ENCODE peak calls at places on chromosomes 11 and 22, in four cellular contexts. T is SK-N-SH, A is HepG2, I is A549. M is an unnamed sample.

GRCh38 chr11:100338144-100338840 is 348.8 kb upstream of the ARHGAP42 start:
- DNase-seq in T (no peak), A (no peak), I (no peak), M (no peak)

GRCh38 chr11:18836415-18836814 is 44.8 kb upstream of the PTPN5 start:
- DNase-seq in T (no peak), A (no peak), I (no peak), M (no peak)

GRCh38 chr22:44925465-44926123 is 84.2 kb downstream of the PHF21B start:
- DNase-seq in T (no peak), A (no peak), I (no peak), M (no peak)

GRCh38 chr11:10432493-10432892 is 22.6 kb upstream of the AMPD3 start:
- DNase-seq in T (no peak), A (no peak), I (no peak), M (no peak)

GRCh38 chr11:123103326-123103980 is 41.5 kb upstream of the HSPA8 start:
- DNase-seq in T (peak; percentile 76), A (peak; percentile 18), I (peak; percentile 59), M (no peak)

GRCh38 chr11:83249972-83250593 is 36.1 kb downstream of the CCDC90B start:
- DNase-seq in T (peak; percentile 51), A (peak; percentile 24), I (peak; percentile 58), M (no peak)

GRCh38 chr11:35183526-35183925 is 44.6 kb downstream of the CD44 start:
- DNase-seq in T (no peak), A (no peak), I (no peak), M (no peak)

GRCh38 chr22:30694638-30695350 is at the start of gene OSBP2:
- DNase-seq in T (peak; percentile 93), A (no peak), I (peak; percentile 9), M (no peak)

GRCh38 chr11:123151366-123151765 is 43.7 kb downstream of the CLMP start:
- DNase-seq in T (no peak), A (no peak), I (no peak), M (no peak)

GRCh38 chr11:130066338-130066737 is 3.4 kb upstream of the APLP2 start:
- DNase-seq in T (no peak), A (no peak), I (no peak), M (no peak)

GRCh38 chr11:42170601-42171000 is 711.1 kb upstream of the LRRC4C start:
- DNase-seq in T (no peak), A (no peak), I (no peak), M (no peak)

GRCh38 chr11:62554377-62554776 is 7.8 kb upstream of the AHNAK start:
- DNase-seq in T (no peak), A (no peak), I (no peak), M (no peak)

GRCh38 chr11:101049123-101049522 is 80.5 kb downstream of the PGR start:
- DNase-seq in T (no peak), A (no peak), I (no peak), M (no peak)

GRCh38 chr11:3807856-3808845 is at the start of gene PGAP2:
- DNase-seq in T (peak; percentile 90), A (peak; percentile 61), I (peak; percentile 73), M (no peak)

GRCh38 chr11:126925321-126926093 is 75.1 kb downstream of the KIRREL3 start:
- DNase-seq in T (no peak), A (no peak), I (no peak), M (no peak)

GRCh38 chr11:119295178-119295577 is 21.8 kb downstream of the MCAM start:
- DNase-seq in T (no peak), A (no peak), I (peak; percentile 13), M (no peak)

GRCh38 chr11:69636512-69636866 is 4.5 kb upstream of the CCND1 start:
- DNase-seq in T (no peak), A (no peak), I (peak; percentile 90), M (no peak)

GRCh38 chr11:123196060-123196714 is 1.1 kb upstream of the CLMP start:
- DNase-seq in T (no peak), A (no peak), I (no peak), M (no peak)

GRCh38 chr11:69089258-69089657 is 40.5 kb downstream of the TPCN2 start:
- DNase-seq in T (no peak), A (no peak), I (peak; percentile 38), M (no peak)

GRCh38 chr22:38398609-38399401 is 56.2 kb downstream of the KCNJ4 start:
- DNase-seq in T (peak; percentile 87), A (peak; percentile 59), I (peak; percentile 78), M (no peak)

GRCh38 chr11:5531053-5531831 is 14.7 kb upstream of the UBQLNL start:
- DNase-seq in T (no peak), A (no peak), I (no peak), M (no peak)

GRCh38 chr22:20083157-20083890 is 3.3 kb downstream of the DGCR8 start:
- DNase-seq in T (no peak), A (no peak), I (no peak), M (no peak)

GRCh38 chr22:30325065-30325720 is 1.5 kb downstream of the TBC1D10A start:
- DNase-seq in T (no peak), A (no peak), I (peak; percentile 54), M (no peak)

GRCh38 chr11:45031912-45032519 is 81.3 kb upstream of the TP53I11 start:
- DNase-seq in T (no peak), A (no peak), I (no peak), M (peak; percentile 53)

GRCh38 chr11:17892409-17892808 is 120.4 kb downstream of the SERGEF start:
- DNase-seq in T (no peak), A (no peak), I (no peak), M (no peak)

GRCh38 chr11:121337740-121338272 is 45.2 kb downstream of the SC5D start:
- DNase-seq in T (no peak), A (no peak), I (no peak), M (no peak)

GRCh38 chr22:47446331-47446730 is 683.9 kb downstream of the TBC1D22A start:
- DNase-seq in T (no peak), A (no peak), I (no peak), M (no peak)

GRCh38 chr11:3147257-3147619 is 17.9 kb downstream of the OSBPL5 start:
- DNase-seq in T (no peak), A (no peak), I (no peak), M (no peak)

GRCh38 chr11:34236572-34236971 is 121.2 kb downstream of the ABTB2 start:
- DNase-seq in T (peak; percentile 47), A (no peak), I (no peak), M (no peak)

GRCh38 chr22:43897751-43898261 is 6.0 kb upstream of the PNPLA5 start:
- DNase-seq in T (no peak), A (no peak), I (peak; percentile 29), M (no peak)

GRCh38 chr22:38437416-38437815 is 17.6 kb downstream of the KCNJ4 start:
- DNase-seq in T (no peak), A (peak; percentile 38), I (no peak), M (no peak)

GRCh38 chr22:48705159-48705916 is 1122.3 kb downstream of the BRD1 start:
- DNase-seq in T (no peak), A (peak; percentile 34), I (no peak), M (no peak)

GRCh38 chr11:95459268-95460040 is 228.5 kb upstream of the SESN3 start:
- DNase-seq in T (peak; percentile 42), A (no peak), I (no peak), M (no peak)

GRCh38 chr22:29260601-29261315 is 7.0 kb downstream of the RHBDD3 start:
- DNase-seq in T (peak; percentile 39), A (no peak), I (no peak), M (no peak)

GRCh38 chr11:83816572-83817187 is 530.5 kb upstream of the CCDC90B start:
- DNase-seq in T (peak; percentile 8), A (peak; percentile 9), I (peak; percentile 12), M (no peak)

GRCh38 chr11:74020537-74020936 is 11.7 kb upstream of the UCP3 start:
- DNase-seq in T (no peak), A (no peak), I (no peak), M (peak; percentile 60)

GRCh38 chr11:74021998-74022397 is 13.1 kb upstream of the UCP3 start:
- DNase-seq in T (no peak), A (no peak), I (no peak), M (no peak)

GRCh38 chr11:74018331-74019005 is 9.6 kb upstream of the UCP3 start:
- DNase-seq in T (no peak), A (peak; percentile 89), I (no peak), M (no peak)

GRCh38 chr11:74019104-74019738 is 10.3 kb upstream of the UCP3 start:
- DNase-seq in T (no peak), A (peak; percentile 17), I (no peak), M (no peak)

GRCh38 chr11:74019860-74020259 is 11.0 kb upstream of the UCP3 start:
- DNase-seq in T (no peak), A (no peak), I (no peak), M (peak; percentile 20)
- TF ChIP-seq PBX3 in T (no peak), A (no peak), I (no peak), M (no peak)

DNA sequence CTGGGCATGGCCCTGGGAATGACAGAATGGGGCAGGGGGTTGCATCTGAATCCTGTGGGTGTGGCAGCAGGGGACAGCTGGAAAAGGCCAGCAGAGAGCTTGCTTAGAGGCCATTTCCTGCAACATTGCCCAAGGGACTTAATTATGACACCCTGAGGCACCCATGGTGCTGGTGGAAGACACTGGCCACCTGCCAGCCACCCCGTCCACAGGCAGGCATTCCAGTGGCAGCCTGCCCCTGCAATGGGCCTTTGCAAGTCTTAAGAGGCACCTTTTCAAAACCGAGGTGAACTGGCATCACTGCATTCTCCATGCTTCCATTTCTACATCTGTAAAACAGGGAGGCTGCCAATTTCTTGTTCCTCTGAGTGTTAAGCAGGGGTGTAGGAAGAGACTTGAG is 21.6 kb upstream of the SUSD2 start:
- DNase-seq in T (no peak), A (no peak), I (no peak), M (no peak)
- TF ChIP-seq RAD21 in T (no peak), A (no peak), I (no peak), M (no peak)

DNA sequence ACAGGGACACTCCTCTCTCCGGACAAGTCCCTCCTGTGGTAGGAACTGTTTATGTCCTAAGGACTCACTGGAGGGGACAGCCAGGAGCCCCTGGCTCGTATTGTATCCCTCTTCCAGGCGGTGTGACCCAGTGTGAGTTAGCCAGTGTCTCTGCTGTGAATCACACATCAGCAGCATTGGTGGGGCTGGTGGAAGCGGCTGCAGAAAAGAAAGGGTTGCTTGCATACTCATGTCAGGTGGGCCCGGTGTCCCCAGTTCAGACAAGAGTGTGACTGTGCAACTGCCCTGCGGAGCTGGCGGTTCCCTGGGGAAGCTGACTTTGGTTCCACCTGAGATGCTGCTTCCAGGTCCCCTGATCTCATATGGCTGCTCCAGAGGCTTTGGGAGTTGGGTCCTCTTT is 99.4 kb downstream of the ZBTB16 start:
- DNase-seq in T (no peak), A (no peak), I (no peak), M (no peak)
- TF ChIP-seq PBX3 in T (no peak), A (no peak), I (no peak), M (no peak)

DNA sequence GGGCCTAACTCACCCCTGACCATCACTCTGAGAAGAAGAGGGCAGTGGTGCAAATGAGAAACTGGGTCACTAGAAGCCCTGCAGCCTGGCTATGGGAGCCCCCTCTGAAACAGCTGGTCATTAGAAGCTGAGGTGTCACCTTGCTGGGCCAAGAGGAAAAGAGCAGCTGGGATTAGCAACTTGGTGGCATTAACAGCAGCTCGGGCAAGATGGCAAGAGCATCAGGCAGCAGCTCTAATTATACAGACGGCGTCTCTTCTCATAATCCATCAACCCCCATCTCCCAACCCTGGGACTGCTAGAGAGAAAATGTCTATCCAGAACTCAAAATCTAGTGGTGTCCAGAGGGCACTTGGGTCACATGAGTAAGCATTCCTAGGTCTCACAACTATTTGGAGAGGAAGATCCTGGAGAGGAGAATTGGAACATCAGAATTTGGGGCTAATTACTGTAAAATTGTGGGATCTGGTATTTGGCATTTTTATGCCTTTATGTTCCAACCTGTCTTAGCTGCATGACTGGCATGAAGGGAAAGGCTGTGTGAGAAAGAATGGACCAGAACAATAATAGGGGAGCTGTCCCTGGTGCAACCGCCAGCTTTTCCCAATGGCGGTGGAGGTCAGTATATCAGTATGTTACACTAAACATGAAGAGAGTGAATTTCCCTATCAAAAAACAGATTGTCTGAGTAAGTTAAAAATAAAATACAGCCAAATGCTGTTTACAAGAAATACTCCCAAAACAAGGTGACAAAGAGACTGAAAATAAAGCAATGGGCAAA is 7.6 kb upstream of the LMO1 start:
- DNase-seq in T (no peak), A (no peak), I (no peak), M (no peak)
- TF ChIP-seq RAD21 in T (no peak), A (no peak), I (no peak), M (no peak)